ENCODE peak calls at places on chromosomes 3 and 15, in nine cellular contexts. H, D, P, B, X, G, Q, Z and K are unnamed samples.

GRCh38 chr15:72058590-72058989 is 59.4 kb downstream of the MYO9A start:
- DNase-seq in H (no peak), D (no peak), P (no peak), B (no peak), X (no peak), G (no peak), Q (no peak), Z (no peak), K (no peak)

GRCh38 chr15:61978225-61978624 is 82.0 kb downstream of the VPS13C start:
- DNase-seq in H (no peak), D (no peak), P (no peak), B (no peak), X (no peak), G (no peak), Q (no peak), Z (no peak), K (no peak)

GRCh38 chr3:60756231-60756630 is 495.0 kb downstream of the FHIT start:
- DNase-seq in H (no peak), D (no peak), P (no peak), B (peak; percentile 17), X (no peak), G (no peak), Q (no peak), Z (no peak), K (no peak)

GRCh38 chr3:31882895-31883294 is 98.2 kb downstream of the OSBPL10 start:
- DNase-seq in H (no peak), D (no peak), P (no peak), B (no peak), X (no peak), G (no peak), Q (no peak), Z (no peak), K (no peak)

GRCh38 chr3:8837172-8837571 is 67.8 kb upstream of the OXTR start:
- DNase-seq in H (no peak), D (no peak), P (no peak), B (no peak), X (no peak), G (no peak), Q (no peak), Z (no peak), K (no peak)

GRCh38 chr3:126389112-126389791 is 5.5 kb upstream of the CFAP100 start:
- DNase-seq in H (peak; percentile 88), D (peak; percentile 97), P (peak; percentile 84), B (peak; percentile 92), X (peak; percentile 58), G (peak; percentile 88), Q (peak; percentile 78), Z (peak; percentile 82), K (peak; percentile 28)

GRCh38 chr3:190534986-190535385 is 21.1 kb downstream of the IL1RAP start:
- DNase-seq in H (no peak), D (no peak), P (no peak), B (no peak), X (no peak), G (no peak), Q (no peak), Z (no peak), K (no peak)

GRCh38 chr3:25064681-25065080 is 363.4 kb upstream of the RARB start:
- DNase-seq in H (no peak), D (no peak), P (no peak), B (no peak), X (no peak), G (no peak), Q (no peak), Z (no peak), K (no peak)

GRCh38 chr15:72554471-72555425 is 80.6 kb downstream of the ARIH1 start:
- DNase-seq in H (no peak), D (no peak), P (no peak), B (no peak), X (no peak), G (no peak), Q (no peak), Z (no peak), K (no peak)

GRCh38 chr3:156633335-156633734 is 41.1 kb upstream of the TIPARP start:
- DNase-seq in H (no peak), D (no peak), P (no peak), B (no peak), X (no peak), G (no peak), Q (peak; percentile 15), Z (no peak), K (no peak)

GRCh38 chr3:13569201-13569600 is 20.3 kb downstream of the FBLN2 start:
- DNase-seq in H (no peak), D (no peak), P (no peak), B (no peak), X (no peak), G (no peak), Q (no peak), Z (no peak), K (no peak)

GRCh38 chr3:13571831-13572750 is 23.2 kb downstream of the FBLN2 start:
- DNase-seq in H (no peak), D (no peak), P (no peak), B (no peak), X (no peak), G (no peak), Q (no peak), Z (no peak), K (no peak)

GRCh38 chr3:13569641-13570390 is 20.9 kb downstream of the FBLN2 start:
- DNase-seq in H (no peak), D (no peak), P (no peak), B (no peak), X (no peak), G (no peak), Q (no peak), Z (no peak), K (no peak)

GRCh38 chr3:13571264-13571663 is 22.3 kb downstream of the FBLN2 start:
- DNase-seq in H (no peak), D (no peak), P (no peak), B (no peak), X (no peak), G (no peak), Q (no peak), Z (no peak), K (no peak)

GRCh38 chr3:13570391-13571194 is 21.7 kb downstream of the FBLN2 start:
- DNase-seq in H (no peak), D (no peak), P (no peak), B (no peak), X (no peak), G (no peak), Q (no peak), Z (no peak), K (no peak)
- TF ChIP-seq CTCF in H (no peak), D (no peak), P (no peak), B (no peak), X (no peak), G (no peak), Q (no peak), Z (no peak), K (no peak)

DNA sequence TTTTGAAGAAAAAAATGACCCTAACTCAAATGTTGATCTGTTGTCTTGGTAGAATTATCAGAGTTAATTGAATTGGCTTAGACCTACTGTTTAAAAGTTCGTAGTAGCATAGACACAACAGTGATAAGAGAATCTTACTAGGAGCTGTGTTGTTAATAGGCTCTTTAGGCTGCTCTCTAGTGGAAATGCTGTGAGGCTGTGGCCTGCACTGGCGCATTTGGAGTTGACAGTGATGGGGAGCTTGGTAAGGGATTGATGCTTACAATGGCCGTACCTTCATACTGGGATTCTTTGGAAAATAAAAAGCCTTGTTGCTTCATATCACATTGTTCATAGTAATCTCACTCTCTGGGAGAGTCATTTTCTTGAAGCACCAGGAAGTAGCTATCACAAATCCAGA is 56.4 kb downstream of the CEP63 start:
- DNase-seq in H (no peak), D (no peak), P (no peak), B (peak; percentile 34), X (no peak), G (no peak), Q (no peak), Z (no peak), K (no peak)
- TF ChIP-seq CTCF in H (no peak), D (no peak), P (no peak), B (no peak), X (no peak), G (no peak), Q (no peak), Z (no peak), K (no peak)

DNA sequence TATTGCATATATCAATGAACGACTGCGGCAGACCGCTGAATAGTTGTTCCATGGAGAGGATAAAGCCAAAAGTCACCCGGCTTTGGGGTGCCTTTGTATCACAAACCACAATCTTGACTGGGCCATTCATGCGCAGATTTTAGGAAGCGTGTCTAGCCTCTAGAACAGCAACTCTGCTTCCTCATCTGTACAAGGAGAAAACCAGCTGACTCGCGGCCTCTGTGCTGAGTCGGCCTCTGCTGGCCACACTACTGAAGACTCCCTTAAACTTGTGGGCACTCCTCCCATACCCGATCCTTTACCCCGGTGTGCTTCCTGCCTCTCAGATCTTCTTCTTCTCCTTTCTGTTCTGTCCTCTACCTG is 872 bp downstream of the DLEC1 start:
- DNase-seq in H (no peak), D (peak; percentile 74), P (no peak), B (no peak), X (no peak), G (peak; percentile 64), Q (no peak), Z (no peak), K (peak; percentile 47)
- TF ChIP-seq CTCF in H (peak; percentile 26), D (peak; percentile 15), P (no peak), B (peak; percentile 31), X (no peak), G (peak; percentile 38), Q (peak; percentile 17), Z (peak; percentile 10), K (peak; percentile 45)

GRCh38 chr3:44248152-44248551 is 6.5 kb downstream of the TOPAZ1 start:
- DNase-seq in H (no peak), D (no peak), P (no peak), B (no peak), X (no peak), G (no peak), Q (no peak), Z (no peak), K (no peak)

GRCh38 chr3:44252332-44252731 is 10.6 kb downstream of the TOPAZ1 start:
- DNase-seq in H (no peak), D (no peak), P (no peak), B (no peak), X (no peak), G (no peak), Q (no peak), Z (no peak), K (no peak)
- TF ChIP-seq CTCF in H (no peak), D (no peak), P (no peak), B (no peak), X (no peak), G (no peak), Q (no peak), Z (no peak), K (no peak)

GRCh38 chr15:85318048-85318731 is 62.2 kb upstream of the AKAP13 start:
- DNase-seq in H (peak; percentile 61), D (no peak), P (no peak), B (no peak), X (no peak), G (peak; percentile 63), Q (no peak), Z (peak; percentile 66), K (no peak)
- TF ChIP-seq CTCF in H (no peak), D (no peak), P (no peak), B (no peak), X (no peak), G (no peak), Q (no peak), Z (no peak), K (no peak)